ENCODE peak calls at places on chromosomes 13 and 19, in eight cellular contexts. P is PC-9; X is stimulated activated CD4-positive, alpha-beta T cell treated with anti-CD3 and anti-CD28 coated beads, TNF-alpha, amount 100 ng/mL, for 24 hours; S is iris pigment epithelial cell; D is ovary; Z is lower leg skin; Q is H54; K is RWPE1. W is an unnamed sample.

GRCh38 chr19:9538183-9539058 is at the start of gene ZNF426:
- DNase-seq in P (peak; percentile 80), X (peak; percentile 85), S (peak; percentile 93), D (peak; percentile 93), Z (peak; percentile 95), Q (peak; percentile 78), K (peak; percentile 89), W (peak; percentile 89)

GRCh38 chr19:4817467-4818277 is 13.8 kb downstream of the TICAM1 start:
- DNase-seq in P (no peak), X (no peak), S (no peak), D (no peak), Z (no peak), Q (no peak), K (no peak), W (no peak)

GRCh38 chr19:29662604-29663404 is 2.5 kb upstream of the PLEKHF1 start:
- DNase-seq in P (peak; percentile 71), X (no peak), S (peak; percentile 87), D (peak; percentile 75), Z (peak; percentile 94), Q (peak; percentile 91), K (peak; percentile 67), W (no peak)

GRCh38 chr13:66835040-66835628 is 395.0 kb downstream of the PCDH9 start:
- DNase-seq in P (no peak), X (no peak), S (peak; percentile 54), D (peak; percentile 49), Z (peak; percentile 85), Q (no peak), K (no peak), W (no peak)

GRCh38 chr19:15318241-15318691 is 14.1 kb downstream of the BRD4 start:
- DNase-seq in P (no peak), X (no peak), S (no peak), D (peak; percentile 14), Z (no peak), Q (no peak), K (no peak), W (no peak)

GRCh38 chr19:39401549-39402416 is 4.9 kb upstream of the ZFP36 start:
- DNase-seq in P (peak; percentile 5), X (peak; percentile 65), S (peak; percentile 79), D (peak; percentile 59), Z (peak; percentile 91), Q (no peak), K (no peak), W (peak; percentile 27)

GRCh38 chr19:4108767-4109625 is 14.9 kb downstream of the MAP2K2 start:
- DNase-seq in P (no peak), X (no peak), S (no peak), D (no peak), Z (no peak), Q (no peak), K (no peak), W (no peak)

GRCh38 chr19:18514800-18515682 is 6.8 kb downstream of the ELL start:
- DNase-seq in P (peak; percentile 98), X (no peak), S (peak; percentile 83), D (peak; percentile 76), Z (peak; percentile 93), Q (peak; percentile 47), K (peak; percentile 37), W (peak; percentile 77)

GRCh38 chr13:86900906-86901305 is 770.3 kb upstream of the SLITRK5 start:
- DNase-seq in P (no peak), X (no peak), S (no peak), D (no peak), Z (no peak), Q (no peak), K (peak; percentile 24), W (no peak)

GRCh38 chr13:18236528-18236815 is 945.2 kb downstream of the TUBA3C start:
- DNase-seq in P (no peak), X (no peak), S (no peak), D (no peak), Z (no peak), Q (no peak), K (no peak), W (no peak)

GRCh38 chr13:59771272-59771671 is 392.5 kb downstream of the DIAPH3 start:
- DNase-seq in P (no peak), X (no peak), S (peak; percentile 51), D (no peak), Z (no peak), Q (no peak), K (peak; percentile 8), W (no peak)

GRCh38 chr19:44544031-44544430 is 14.6 kb upstream of the CEACAM20 start:
- DNase-seq in P (no peak), X (no peak), S (no peak), D (no peak), Z (no peak), Q (no peak), K (no peak), W (no peak)

GRCh38 chr19:3969435-3970312 is 1.2 kb downstream of the DAPK3 start:
- DNase-seq in P (peak; percentile 64), X (no peak), S (peak; percentile 84), D (peak; percentile 55), Z (no peak), Q (peak; percentile 51), K (peak; percentile 75), W (no peak)

GRCh38 chr13:98598043-98598442 is 21.1 kb upstream of the STK24 start:
- DNase-seq in P (no peak), X (no peak), S (no peak), D (no peak), Z (no peak), Q (no peak), K (no peak), W (no peak)

GRCh38 chr13:53073711-53074110 is 45.1 kb downstream of the OLFM4 start:
- DNase-seq in P (no peak), X (no peak), S (no peak), D (no peak), Z (no peak), Q (no peak), K (no peak), W (no peak)

GRCh38 chr13:43285891-43286602 is 262.7 kb downstream of the DNAJC15 start:
- DNase-seq in P (no peak), X (no peak), S (no peak), D (no peak), Z (no peak), Q (no peak), K (no peak), W (no peak)

GRCh38 chr19:1470864-1471513 is 8.0 kb downstream of the C19orf25 start:
- DNase-seq in P (no peak), X (no peak), S (no peak), D (no peak), Z (no peak), Q (no peak), K (no peak), W (no peak)